ENCODE peak calls at places on chromosomes 11 and 22, in seven cellular contexts. G is OCI-LY7; U is kidney glomerular epithelial cell; B is GOT3; S is stimulated activated CD8-positive, alpha-beta memory T cell treated with anti-CD3 and anti-CD28 coated beads, Interleukin-15, amount 100 ng/mL, for 1 hour; D is H7; A is upper lobe of right lung. M is an unnamed sample.

GRCh38 chr11:8768625-8769333 is 86.2 kb downstream of the RPL27A start:
- DNase-seq in A (no peak), G (no peak), U (peak; percentile 30), S (no peak), D (no peak), B (no peak), M (no peak)

GRCh38 chr11:968822-969221 is 43.2 kb downstream of the AP2A2 start:
- DNase-seq in G (no peak), D (peak; percentile 51), U (no peak), S (no peak), B (no peak), A (no peak), M (no peak)

GRCh38 chr11:444397-445144 is 2.8 kb upstream of the ANO9 start:
- DNase-seq in A (peak; percentile 84), B (no peak), U (peak; percentile 12), G (no peak), S (no peak), D (no peak), M (no peak)

GRCh38 chr22:44396021-44396726 is 83.4 kb upstream of the SHISAL1 start:
- DNase-seq in B (no peak), D (peak; percentile 56), G (no peak), A (peak; percentile 29), S (no peak), U (no peak), M (no peak)

GRCh38 chr11:83249972-83250593 is 36.1 kb downstream of the CCDC90B start:
- DNase-seq in G (peak; percentile 73), B (no peak), S (no peak), U (peak; percentile 49), A (no peak), D (peak; percentile 36), M (peak; percentile 61)

GRCh38 chr11:124865181-124865901 is at the start of gene ROBO3:
- DNase-seq in G (no peak), U (no peak), D (peak; percentile 80), A (no peak), B (no peak), S (no peak), M (no peak)

GRCh38 chr11:72433455-72434061 is 773 bp downstream of the CLPB start:
- DNase-seq in U (no peak), S (no peak), D (no peak), A (no peak), B (no peak), G (peak; percentile 13), M (peak; percentile 71)

GRCh38 chr22:48557473-48557872 is 1270.2 kb downstream of the BRD1 start:
- DNase-seq in B (no peak), D (no peak), A (no peak), U (no peak), G (no peak), S (no peak), M (no peak)

GRCh38 chr22:27983361-27983791 is 64.3 kb upstream of the PITPNB start:
- DNase-seq in D (no peak), B (no peak), U (no peak), A (no peak), G (no peak), S (no peak), M (no peak)

GRCh38 chr11:60809691-60810090 is 24.6 kb downstream of the MS4A10 start:
- DNase-seq in A (no peak), S (no peak), D (no peak), B (no peak), U (no peak), G (no peak), M (no peak)

GRCh38 chr22:19769393-19769715 is 8.8 kb downstream of the TBX1 start:
- DNase-seq in A (no peak), U (no peak), B (no peak), S (no peak), D (no peak), G (no peak), M (no peak)

GRCh38 chr11:48055292-48056132 is 75.2 kb downstream of the PTPRJ start:
- DNase-seq in S (no peak), D (no peak), G (peak; percentile 71), U (peak; percentile 94), B (no peak), A (no peak), M (peak; percentile 88)

GRCh38 chr11:62148271-62148980 is 24.6 kb downstream of the INCENP start:
- DNase-seq in A (peak; percentile 51), S (no peak), G (no peak), D (no peak), U (no peak), B (no peak), M (no peak)

GRCh38 chr11:2795491-2795991 is 90.0 kb downstream of the CDKN1C start:
- DNase-seq in B (no peak), A (peak; percentile 52), S (no peak), U (no peak), G (no peak), D (no peak), M (no peak)